ENCODE peak calls at places on chromosomes 16 and 17, in eight cellular contexts. A, T, C, S, Z, U, Y and J are unnamed samples.

GRCh38 chr17:21072623-21073278 is 29.9 kb upstream of the USP22 start:
- DNase-seq in T (no peak), Y (no peak), S (no peak), A (no peak), U (no peak), C (no peak), Z (no peak), J (no peak)

GRCh38 chr17:26782153-26782552 is 511.8 kb upstream of the WSB1 start:
- DNase-seq in Y (no peak), U (no peak), C (no peak), S (no peak), A (peak), T (peak), Z (no peak), J (no peak)

GRCh38 chr17:45764479-45764878 is 19.6 kb upstream of the CRHR1 start:
- DNase-seq in Y (no peak), S (no peak), U (no peak), A (no peak), T (no peak), Z (no peak), C (no peak), J (no peak)

GRCh38 chr16:55482056-55482455 is 3.1 kb downstream of the MMP2 start:
- DNase-seq in U (no peak), T (no peak), A (no peak), Y (no peak), Z (no peak), C (no peak), S (no peak), J (no peak)

GRCh38 chr17:63700528-63701441 is 860 bp upstream of the LIMD2 start:
- DNase-seq in T (peak), S (peak), C (no peak), Z (peak), A (peak), Y (peak), U (no peak), J (no peak)

GRCh38 chr16:85094812-85095211 is 17.5 kb downstream of the CIBAR2 start:
- DNase-seq in T (no peak), S (no peak), U (no peak), A (no peak), Y (no peak), Z (no peak), C (no peak), J (no peak)

GRCh38 chr17:72492941-72493340 is 372.1 kb downstream of the SOX9 start:
- DNase-seq in Y (no peak), T (no peak), A (no peak), Z (no peak), C (no peak), U (no peak), S (no peak), J (no peak)

GRCh38 chr17:9401434-9401833 is 174.2 kb downstream of the STX8 start:
- DNase-seq in Z (no peak), C (no peak), T (no peak), S (peak), A (no peak), U (peak), Y (no peak), J (peak)

GRCh38 chr17:18857864-18858566 is at the start of gene PRPSAP2:
- DNase-seq in T (peak), Z (peak), C (peak), S (peak), U (peak), Y (peak), A (peak), J (peak)

GRCh38 chr17:73189417-73190099 is 3.3 kb upstream of the COG1 start:
- DNase-seq in C (no peak), Z (no peak), A (no peak), T (no peak), Y (no peak), U (peak), S (peak), J (peak)

GRCh38 chr16:90008708-90009145 is 10.5 kb downstream of the DBNDD1 start:
- DNase-seq in S (no peak), Y (no peak), C (no peak), Z (no peak), A (no peak), T (no peak), U (no peak), J (no peak)

GRCh38 chr16:84907046-84907445 is 87.3 kb downstream of the CRISPLD2 start:
- DNase-seq in U (no peak), T (no peak), C (no peak), A (no peak), S (no peak), Z (no peak), Y (no peak), J (no peak)

GRCh38 chr16:24117680-24118079 is 138.5 kb upstream of the CACNG3 start:
- DNase-seq in A (no peak), U (no peak), T (no peak), Y (no peak), S (peak), C (no peak), Z (no peak), J (no peak)

GRCh38 chr16:5736209-5736608 is 638.6 kb upstream of the EEF2KMT start:
- DNase-seq in Z (no peak), S (no peak), Y (no peak), A (no peak), T (no peak), C (no peak), U (no peak), J (no peak)

GRCh38 chr16:22220076-22220453 is 14.0 kb downstream of the EEF2K start:
- DNase-seq in S (no peak), U (no peak), Z (peak), T (no peak), A (no peak), Y (no peak), C (no peak), J (no peak)

GRCh38 chr16:50244504-50245416 is 21.6 kb upstream of the ADCY7 start:
- DNase-seq in Z (no peak), U (no peak), A (no peak), S (peak), C (no peak), Y (no peak), T (peak), J (no peak)

GRCh38 chr17:45172541-45173286 is 11.0 kb downstream of the HEXIM2 start:
- DNase-seq in S (peak), A (peak), U (no peak), C (peak), T (peak), Z (peak), Y (peak), J (peak)

GRCh38 chr17:15892679-15893332 is 52.1 kb upstream of the ADORA2B start:
- DNase-seq in T (no peak), Z (no peak), A (no peak), C (no peak), Y (no peak), U (no peak), S (no peak), J (no peak)

GRCh38 chr17:78645421-78646295 is 68.5 kb upstream of the DNAH17 start:
- DNase-seq in S (peak), Z (peak), A (peak), Y (peak), C (no peak), T (peak), U (no peak), J (no peak)

GRCh38 chr17:66331038-66331816 is 28.8 kb downstream of the PRKCA start:
- DNase-seq in Z (no peak), U (no peak), S (no peak), T (no peak), Y (no peak), A (no peak), C (no peak), J (no peak)

GRCh38 chr17:4601326-4601725 is 17.0 kb downstream of the SMTNL2 start:
- DNase-seq in Z (no peak), C (no peak), S (no peak), T (no peak), A (no peak), Y (no peak), U (no peak), J (no peak)

GRCh38 chr17:67449885-67450755 is 73.0 kb downstream of the PITPNC1 start:
- DNase-seq in C (no peak), T (no peak), A (no peak), Y (no peak), U (no peak), Z (no peak), S (no peak), J (no peak)

GRCh38 chr17:81253358-81254131 is 14.4 kb downstream of the NDUFAF8 start:
- DNase-seq in U (no peak), Y (no peak), S (no peak), C (no peak), T (no peak), Z (no peak), A (no peak), J (no peak)

GRCh38 chr17:15469260-15469659 is 1.8 kb upstream of the CDRT4 start:
- DNase-seq in C (no peak), Z (peak), A (no peak), S (no peak), U (no peak), T (no peak), Y (no peak), J (no peak)

GRCh38 chr16:78478267-78478821 is 378.9 kb downstream of the WWOX start:
- DNase-seq in S (peak), A (no peak), Y (no peak), U (no peak), Z (no peak), T (no peak), C (no peak), J (no peak)

GRCh38 chr16:2028620-2029220 is 2.0 kb downstream of the NHERF2 start:
- DNase-seq in Z (peak), Y (no peak), S (no peak), T (no peak), C (no peak), A (no peak), U (no peak), J (no peak)

GRCh38 chr16:76389126-76389525 is 111.9 kb downstream of the CNTNAP4 start:
- DNase-seq in A (no peak), S (no peak), U (no peak), Z (no peak), Y (no peak), T (no peak), C (no peak), J (no peak)

GRCh38 chr17:15233022-15233805 is 31.9 kb downstream of the PMP22 start:
- DNase-seq in S (peak), T (no peak), C (no peak), Y (no peak), U (no peak), A (no peak), Z (no peak), J (peak)

GRCh38 chr17:27552467-27552779 is 78.6 kb upstream of the LGALS9 start:
- DNase-seq in A (no peak), C (no peak), T (no peak), Y (no peak), U (no peak), S (no peak), Z (no peak), J (no peak)

GRCh38 chr17:44333371-44333770 is 8.7 kb upstream of the SLC25A39 start:
- DNase-seq in U (no peak), A (no peak), S (no peak), C (no peak), Y (no peak), T (no peak), Z (no peak), J (no peak)

GRCh38 chr16:53515259-53515658 is 12.2 kb upstream of the AKTIP start:
- DNase-seq in A (no peak), T (no peak), S (no peak), Y (no peak), C (no peak), U (no peak), Z (peak), J (no peak)

GRCh38 chr16:69311533-69312388 is 611 bp downstream of the VPS4A start:
- DNase-seq in C (no peak), Z (peak), Y (peak), T (peak), A (peak), S (peak), U (no peak), J (no peak)

GRCh38 chr17:11737290-11737679 is 139.0 kb downstream of the DNAH9 start:
- DNase-seq in Y (no peak), S (no peak), C (no peak), U (no peak), T (no peak), Z (no peak), A (no peak), J (no peak)

DNA sequence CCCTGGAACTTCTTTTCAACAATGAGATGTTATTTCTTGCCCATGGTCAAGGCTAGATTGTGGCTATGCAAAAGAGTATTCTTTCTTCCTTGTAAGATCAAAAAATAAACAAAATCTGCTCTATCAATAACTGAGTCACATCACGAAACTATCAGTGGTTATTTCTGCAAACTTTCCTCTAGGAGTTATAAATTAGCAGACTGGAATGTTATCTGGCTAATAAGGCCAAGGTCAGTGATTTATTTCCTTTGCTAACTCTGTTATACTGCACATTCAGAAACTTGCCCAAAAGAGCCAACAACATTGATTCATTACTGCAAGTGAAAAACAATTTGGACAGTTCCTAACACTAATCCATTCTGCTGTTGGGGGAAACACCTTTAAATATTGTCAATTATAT is 5.0 kb downstream of the ARL6IP1 start:
- DNase-seq in Z (no peak), T (no peak), S (no peak), U (no peak), C (no peak), Y (no peak), A (no peak), J (no peak)
- H3K27ac ChIP-seq in Z (no peak), T (no peak), S (no peak), U (no peak), C (no peak), Y (no peak), A (no peak), J (no peak)

DNA sequence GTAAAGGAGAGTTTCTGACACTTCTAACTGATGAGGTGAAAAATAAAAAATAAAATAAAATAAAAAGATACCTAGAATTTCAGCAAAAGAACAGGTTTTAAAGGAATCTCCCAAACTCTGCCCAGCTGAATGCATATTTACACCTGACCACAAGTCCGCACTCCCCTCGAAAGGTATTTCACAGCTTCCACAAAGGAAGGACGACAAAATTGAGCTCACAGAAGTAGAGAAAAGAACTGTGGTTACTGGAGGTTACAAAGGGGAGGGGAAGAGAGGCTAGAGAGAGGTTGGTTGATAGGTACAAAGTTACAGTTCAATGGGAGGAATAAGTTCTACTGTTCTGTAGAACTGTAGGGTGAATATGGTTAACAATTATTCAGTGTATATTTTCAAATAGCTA is 5.0 kb downstream of the LITAF start:
- DNase-seq in Y (no peak), U (no peak), T (no peak), S (peak), Z (no peak), C (no peak), A (no peak), J (no peak)
- H3K27ac ChIP-seq in Y (no peak), U (no peak), T (no peak), S (peak), Z (no peak), C (no peak), A (peak), J (no peak)

DNA sequence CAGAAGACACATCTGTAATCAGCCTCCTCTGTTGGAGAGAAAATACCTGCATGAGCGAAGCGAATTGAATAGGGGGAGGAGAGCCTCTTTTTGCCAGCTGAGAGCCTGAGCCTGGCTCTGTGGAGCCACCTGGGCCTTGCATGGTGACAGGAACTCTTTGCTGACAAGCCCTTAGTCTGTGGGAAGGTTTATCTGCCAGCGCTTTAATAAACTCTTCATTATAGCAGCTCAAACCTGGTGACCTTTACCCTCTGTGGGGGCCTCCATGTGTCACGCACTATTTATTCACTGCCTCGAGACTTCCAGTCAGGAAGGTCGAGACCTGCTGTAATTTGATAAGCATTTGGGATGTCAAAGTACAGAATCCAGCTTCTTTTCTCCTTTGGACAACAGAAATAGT is 282.6 kb downstream of the CBLN1 start:
- DNase-seq in Z (no peak), A (no peak), C (no peak), Y (peak), T (no peak), S (no peak), U (no peak), J (no peak)
- H3K27ac ChIP-seq in Z (no peak), A (no peak), C (no peak), Y (no peak), T (no peak), S (no peak), U (no peak), J (no peak)

GRCh38 chr17:59796138-59796537 is 88.7 kb downstream of the VMP1 start:
- DNase-seq in S (no peak), Y (no peak), C (no peak), A (no peak), Z (no peak), U (no peak), T (no peak), J (no peak)

GRCh38 chr17:59796785-59797205 is 89.3 kb downstream of the VMP1 start:
- DNase-seq in S (no peak), Z (no peak), A (no peak), U (no peak), T (no peak), C (no peak), Y (no peak), J (no peak)

GRCh38 chr17:59790936-59791335 is 83.5 kb downstream of the VMP1 start:
- DNase-seq in C (no peak), S (no peak), Z (no peak), T (no peak), U (no peak), A (no peak), Y (no peak), J (no peak)

GRCh38 chr17:59793249-59793648 is 85.8 kb downstream of the VMP1 start:
- DNase-seq in U (no peak), T (no peak), Y (no peak), Z (no peak), A (no peak), C (no peak), S (no peak), J (no peak)

GRCh38 chr17:59791603-59792457 is 84.4 kb downstream of the VMP1 start:
- DNase-seq in Y (no peak), S (no peak), T (no peak), U (no peak), Z (no peak), A (no peak), C (no peak), J (no peak)
- H3K27ac ChIP-seq in Y (peak), S (peak), T (peak), U (peak), Z (no peak), A (peak), C (no peak), J (no peak)

GRCh38 chr17:47966079-47966519 is 4.8 kb upstream of the CDK5RAP3 start:
- DNase-seq in C (no peak), A (no peak), S (no peak), T (no peak), U (no peak), Z (no peak), Y (no peak), J (no peak)
- H3K27ac ChIP-seq in C (peak), A (no peak), S (no peak), T (no peak), U (no peak), Z (no peak), Y (no peak), J (no peak)

DNA sequence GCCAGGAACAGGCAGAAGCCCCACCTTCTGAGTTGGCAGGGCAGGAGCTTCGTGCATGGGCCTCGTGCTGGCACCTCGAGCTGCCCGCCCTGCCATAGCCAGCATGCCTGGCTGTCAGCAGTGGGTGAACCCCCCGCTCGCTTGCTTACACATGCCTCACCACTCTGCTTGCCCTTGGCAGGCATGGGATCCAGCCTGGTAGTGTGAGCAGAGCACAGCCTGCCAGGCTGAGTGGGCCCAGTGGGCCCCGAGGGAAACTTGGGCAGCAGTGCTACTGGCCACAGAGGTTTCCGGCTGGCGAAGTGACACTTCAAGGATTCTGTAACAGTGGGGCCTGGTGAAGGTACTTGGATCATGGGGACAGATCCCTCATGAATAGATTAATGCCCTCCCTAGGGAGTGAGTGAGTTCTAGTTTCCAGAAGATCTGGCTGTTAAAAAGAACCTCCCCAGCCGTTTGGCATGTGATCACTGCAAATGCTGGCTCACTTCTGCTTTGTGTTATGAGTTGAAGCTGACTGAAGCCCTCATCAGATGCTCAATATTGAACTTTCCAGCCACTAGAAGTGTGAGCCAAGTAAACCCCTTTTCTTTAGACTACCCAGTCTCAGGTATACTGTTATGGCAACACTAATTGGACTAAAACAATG is 114.7 kb downstream of the BCAS3 start:
- DNase-seq in U (no peak), C (no peak), Y (no peak), T (no peak), Z (no peak), S (no peak), A (peak), J (no peak)
- H3K27ac ChIP-seq in U (no peak), C (no peak), Y (peak), T (no peak), Z (no peak), S (no peak), A (peak), J (no peak)

DNA sequence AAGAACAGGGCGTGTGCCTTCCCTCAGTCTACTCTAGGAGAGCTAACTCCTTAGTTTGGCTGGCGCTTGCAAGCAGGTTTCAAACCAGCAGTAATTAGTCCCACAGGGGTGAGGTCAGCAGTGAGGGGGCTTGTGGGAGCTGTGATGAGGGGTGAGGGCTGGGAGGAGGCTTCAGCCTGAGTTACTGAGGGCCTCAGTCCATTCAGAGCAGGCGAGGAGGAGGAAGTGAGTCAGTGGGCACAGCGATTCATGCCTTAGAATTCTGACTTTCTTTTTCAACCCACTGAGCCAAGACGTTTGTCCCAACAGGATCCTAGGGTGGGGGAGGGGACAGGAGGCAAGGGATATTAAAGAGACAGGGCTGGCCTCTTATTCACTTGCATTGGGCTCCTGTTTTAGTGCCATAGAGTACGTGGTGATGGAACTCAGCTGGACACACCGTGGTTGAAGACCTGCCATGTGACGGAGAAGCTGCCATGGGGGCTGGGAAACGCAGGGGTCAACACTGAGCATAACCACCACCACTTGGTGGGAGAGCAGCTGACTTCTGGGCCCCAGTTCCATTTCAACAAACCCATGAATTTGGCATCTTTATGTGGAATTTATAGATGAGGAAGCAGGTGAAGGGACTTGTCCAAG is 8.3 kb upstream of the ITGA3 start:
- DNase-seq in S (no peak), A (peak), C (no peak), Y (no peak), T (no peak), Z (no peak), U (no peak), J (peak)
- H3K27ac ChIP-seq in S (no peak), A (peak), C (peak), Y (peak), T (peak), Z (no peak), U (peak), J (peak)